ENCODE peak calls at places on chromosome 18, in eight cellular contexts. U is epithelial cell of esophagus, D is lower lobe of right lung, F is fibroblast of pulmonary artery, T is endodermal cell, C is tibial artery, O is MM.1S, S is prostate gland. J is an unnamed sample.

GRCh38 chr18:64710105-64710861 is 561.4 kb upstream of the LINC00305 start:
- DNase-seq in U (no peak), D (no peak), F (no peak), T (no peak), C (no peak), O (no peak), S (no peak), J (no peak)

GRCh38 chr18:46448347-46448746 is 208.7 kb downstream of the LOXHD1 start:
- DNase-seq in U (no peak), D (no peak), F (no peak), T (peak), C (no peak), O (no peak), S (no peak), J (no peak)

GRCh38 chr18:78497641-78498040 is 482.0 kb upstream of the SALL3 start:
- DNase-seq in U (no peak), D (no peak), F (no peak), T (no peak), C (no peak), O (no peak), S (no peak), J (no peak)

GRCh38 chr18:44839239-44839666 is 158.6 kb downstream of the SETBP1 start:
- DNase-seq in U (peak), D (peak), F (peak), T (peak), C (peak), O (peak), S (peak), J (peak)

GRCh38 chr18:59559528-59559927 is 137.7 kb downstream of the CCBE1 start:
- DNase-seq in U (no peak), D (no peak), F (no peak), T (no peak), C (no peak), O (no peak), S (no peak), J (no peak)

GRCh38 chr18:40851014-40851429 is 1104.0 kb upstream of the PIK3C3 start:
- DNase-seq in U (peak), D (no peak), F (peak), T (no peak), C (no peak), O (peak), S (peak), J (peak)

GRCh38 chr18:11147371-11147860 is 2.0 kb downstream of the PIEZO2 start:
- DNase-seq in U (no peak), D (no peak), F (peak), T (peak), C (no peak), O (no peak), S (no peak), J (no peak)

GRCh38 chr18:10197097-10197496 is 257.3 kb upstream of the APCDD1 start:
- DNase-seq in U (peak), D (peak), F (no peak), T (no peak), C (no peak), O (no peak), S (no peak), J (no peak)

GRCh38 chr18:69469444-69469919 is 68.8 kb downstream of the DOK6 start:
- DNase-seq in U (no peak), D (no peak), F (no peak), T (peak), C (no peak), O (no peak), S (no peak), J (no peak)

GRCh38 chr18:37420315-37420880 is 145.2 kb downstream of the CELF4 start:
- DNase-seq in U (peak), D (no peak), F (no peak), T (no peak), C (no peak), O (no peak), S (no peak), J (no peak)

GRCh38 chr18:79779700-79780190 is 18.0 kb upstream of the KCNG2 start:
- DNase-seq in U (no peak), D (no peak), F (no peak), T (peak), C (no peak), O (no peak), S (no peak), J (no peak)

GRCh38 chr18:45562567-45563479 is 52.5 kb upstream of the SLC14A2 start:
- DNase-seq in U (no peak), D (no peak), F (no peak), T (no peak), C (peak), O (no peak), S (no peak), J (peak)

GRCh38 chr18:39801010-39801409 is 2154.0 kb upstream of the PIK3C3 start:
- DNase-seq in U (no peak), D (no peak), F (no peak), T (no peak), C (no peak), O (no peak), S (no peak), J (no peak)

GRCh38 chr18:41645600-41646360 is 309.3 kb upstream of the PIK3C3 start:
- DNase-seq in U (peak), D (no peak), F (no peak), T (no peak), C (no peak), O (no peak), S (no peak), J (no peak)

GRCh38 chr18:4250141-4250540 is 205.0 kb downstream of the DLGAP1 start:
- DNase-seq in U (no peak), D (no peak), F (no peak), T (no peak), C (no peak), O (no peak), S (no peak), J (no peak)

GRCh38 chr18:48300463-48300961 is 108.7 kb downstream of the ZBTB7C start:
- DNase-seq in U (peak), D (peak), F (no peak), T (peak), C (peak), O (peak), S (no peak), J (no peak)

GRCh38 chr18:12015697-12016062 is 34.4 kb downstream of the IMPA2 start:
- DNase-seq in U (peak), D (peak), F (no peak), T (no peak), C (no peak), O (no peak), S (peak), J (peak)

GRCh38 chr18:12595571-12596255 is 62.2 kb downstream of the SPIRE1 start:
- DNase-seq in U (no peak), D (no peak), F (no peak), T (no peak), C (no peak), O (no peak), S (no peak), J (no peak)

GRCh38 chr18:55236150-55236931 is 277.1 kb upstream of the CCDC68 start:
- DNase-seq in U (no peak), D (no peak), F (peak), T (no peak), C (peak), O (peak), S (no peak), J (no peak)

GRCh38 chr18:3015203-3015590 is 2.3 kb upstream of the LPIN2 start:
- DNase-seq in U (peak), D (peak), F (peak), T (no peak), C (no peak), O (no peak), S (no peak), J (no peak)

GRCh38 chr18:1914489-1914888 is 656.8 kb downstream of the METTL4 start:
- DNase-seq in U (peak), D (no peak), F (peak), T (peak), C (no peak), O (peak), S (no peak), J (no peak)

GRCh38 chr18:54127759-54128378 is 96.6 kb downstream of the MBD2 start:
- DNase-seq in U (peak), D (no peak), F (peak), T (peak), C (no peak), O (peak), S (no peak), J (no peak)

GRCh38 chr18:9910709-9911108 is 3.1 kb upstream of the VAPA start:
- DNase-seq in U (no peak), D (no peak), F (no peak), T (no peak), C (no peak), O (no peak), S (no peak), J (no peak)

GRCh38 chr18:39345321-39345720 is 1779.7 kb upstream of the CELF4 start:
- DNase-seq in U (no peak), D (no peak), F (no peak), T (no peak), C (no peak), O (no peak), S (no peak), J (no peak)

GRCh38 chr18:57942090-57942489 is 101.9 kb upstream of the NEDD4L start:
- DNase-seq in U (peak), D (no peak), F (no peak), T (peak), C (no peak), O (no peak), S (no peak), J (no peak)

GRCh38 chr18:50629148-50629631 is 69.3 kb downstream of the MAPK4 start:
- DNase-seq in U (peak), D (no peak), F (no peak), T (no peak), C (peak), O (no peak), S (peak), J (no peak)

GRCh38 chr18:58017267-58017666 is 26.8 kb upstream of the NEDD4L start:
- DNase-seq in U (no peak), D (no peak), F (no peak), T (no peak), C (no peak), O (no peak), S (no peak), J (no peak)

GRCh38 chr18:24841536-24841935 is 381.1 kb downstream of the HRH4 start:
- DNase-seq in U (no peak), D (no peak), F (no peak), T (no peak), C (no peak), O (no peak), S (no peak), J (no peak)

GRCh38 chr18:45061359-45061758 is 380.7 kb downstream of the SETBP1 start:
- DNase-seq in U (no peak), D (no peak), F (no peak), T (no peak), C (no peak), O (no peak), S (no peak), J (no peak)

GRCh38 chr18:69109686-69110085 is 291.0 kb upstream of the DOK6 start:
- DNase-seq in U (no peak), D (no peak), F (peak), T (no peak), C (no peak), O (no peak), S (no peak), J (no peak)

GRCh38 chr18:58768293-58768974 is 96.2 kb upstream of the ZNF532 start:
- DNase-seq in U (peak), D (peak), F (peak), T (peak), C (peak), O (peak), S (peak), J (peak)

GRCh38 chr18:63963610-63964256 is 6.1 kb upstream of the SERPINB8 start:
- DNase-seq in U (peak), D (no peak), F (peak), T (peak), C (peak), O (peak), S (peak), J (peak)

GRCh38 chr18:79863946-79864725 is 66.4 kb downstream of the KCNG2 start:
- DNase-seq in U (no peak), D (no peak), F (no peak), T (peak), C (no peak), O (no peak), S (no peak), J (no peak)

GRCh38 chr18:39737869-39738268 is 2172.3 kb upstream of the CELF4 start:
- DNase-seq in U (no peak), D (no peak), F (no peak), T (no peak), C (no peak), O (no peak), S (no peak), J (no peak)

GRCh38 chr18:59072727-59073421 is 66.8 kb upstream of the SEC11C start:
- DNase-seq in U (no peak), D (no peak), F (no peak), T (no peak), C (no peak), O (no peak), S (no peak), J (no peak)

GRCh38 chr18:69161383-69162028 is 239.2 kb upstream of the DOK6 start:
- DNase-seq in U (no peak), D (no peak), F (peak), T (peak), C (no peak), O (no peak), S (no peak), J (no peak)

GRCh38 chr18:23067236-23067635 is 68.0 kb upstream of the CABLES1 start:
- DNase-seq in U (peak), D (no peak), F (no peak), T (no peak), C (no peak), O (no peak), S (no peak), J (no peak)

GRCh38 chr18:23068692-23069305 is 66.5 kb upstream of the CABLES1 start:
- DNase-seq in U (no peak), D (no peak), F (no peak), T (no peak), C (no peak), O (no peak), S (no peak), J (no peak)

GRCh38 chr18:23066060-23066459 is 69.2 kb upstream of the CABLES1 start:
- DNase-seq in U (no peak), D (no peak), F (peak), T (no peak), C (no peak), O (no peak), S (no peak), J (no peak)

GRCh38 chr18:23065234-23065806 is 70.0 kb upstream of the CABLES1 start:
- DNase-seq in U (no peak), D (no peak), F (no peak), T (no peak), C (no peak), O (no peak), S (no peak), J (no peak)

GRCh38 chr18:23066504-23067039 is 68.7 kb upstream of the CABLES1 start:
- DNase-seq in U (no peak), D (no peak), F (no peak), T (no peak), C (no peak), O (no peak), S (no peak), J (no peak)
- H3K4me3 ChIP-seq in U (no peak), D (no peak), F (no peak), T (no peak), C (no peak), O (no peak), S (no peak), J (no peak)

DNA sequence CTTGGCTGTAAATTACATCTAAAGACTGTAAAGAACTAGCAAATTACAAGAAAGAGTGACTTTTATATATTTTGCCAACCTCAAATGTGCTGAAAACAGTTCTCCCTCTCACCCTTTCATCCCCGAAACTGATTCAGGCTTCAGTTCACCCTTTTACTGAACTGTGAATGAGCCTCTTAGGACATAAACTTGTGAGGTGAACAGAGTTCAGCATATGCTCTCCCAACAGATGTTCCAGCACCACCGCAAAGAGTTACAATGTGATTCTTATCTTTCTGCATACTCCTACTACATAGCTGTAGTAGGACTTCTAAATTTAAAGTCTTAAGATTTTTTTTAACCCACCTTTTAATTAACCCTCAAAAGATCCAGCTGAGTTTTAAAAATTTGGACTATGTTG is 1.2 kb upstream of the ZCCHC2 start:
- DNase-seq in U (no peak), D (no peak), F (peak), T (no peak), C (no peak), O (no peak), S (no peak), J (no peak)
- H3K4me3 ChIP-seq in U (peak), D (peak), F (peak), T (peak), C (peak), O (no peak), S (peak), J (no peak)

DNA sequence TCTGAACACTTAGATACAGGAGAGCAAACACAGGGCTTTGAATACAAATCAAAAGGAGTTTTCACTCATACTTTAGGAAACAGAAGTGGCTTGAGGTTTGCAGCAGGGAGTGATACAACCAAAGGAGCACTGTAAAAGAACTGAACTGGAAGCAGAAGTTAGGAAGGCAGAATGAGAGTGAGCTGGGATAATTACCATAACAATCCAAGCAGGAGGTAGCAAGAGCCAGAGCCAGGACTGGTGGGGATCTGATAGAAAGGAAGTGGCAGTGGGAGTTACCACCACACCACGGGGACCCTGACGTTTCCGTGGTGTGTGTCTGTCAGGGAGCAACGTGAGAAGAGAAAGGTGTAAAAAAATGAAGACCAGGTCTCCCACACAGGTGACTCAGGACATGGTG is 81.3 kb upstream of the EPB41L3 start:
- DNase-seq in U (no peak), D (no peak), F (no peak), T (peak), C (no peak), O (no peak), S (no peak), J (no peak)
- H3K4me3 ChIP-seq in U (no peak), D (no peak), F (no peak), T (no peak), C (no peak), O (no peak), S (no peak), J (no peak)

DNA sequence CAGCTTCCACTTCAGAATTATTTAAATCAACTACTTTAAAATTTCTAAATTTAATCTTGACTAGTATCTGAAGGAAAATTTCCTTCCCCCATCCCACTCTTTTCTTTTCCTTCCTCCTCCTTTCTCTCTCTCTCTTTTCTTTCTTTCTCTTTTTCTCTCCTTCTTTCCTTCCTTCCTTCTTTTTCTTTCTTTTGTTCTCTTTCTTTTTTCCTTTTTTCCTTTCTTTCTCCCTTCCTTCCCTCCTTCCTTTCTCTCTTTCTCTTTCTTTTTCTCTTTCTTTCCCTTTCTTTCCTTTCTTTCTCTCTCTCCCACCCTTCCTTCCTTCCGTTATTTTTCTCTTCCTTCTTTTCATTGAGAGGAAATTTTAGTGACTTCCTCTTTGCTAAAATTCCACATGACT is 132.0 kb upstream of the CDH19 start:
- DNase-seq in U (no peak), D (no peak), F (no peak), T (no peak), C (no peak), O (no peak), S (no peak), J (no peak)
- H3K4me3 ChIP-seq in U (no peak), D (no peak), F (no peak), T (no peak), C (no peak), O (no peak), S (no peak), J (no peak)

GRCh38 chr18:74803117-74803516 is 205.4 kb downstream of the ZNF407 start:
- DNase-seq in U (no peak), D (no peak), F (no peak), T (no peak), C (no peak), O (no peak), S (no peak), J (no peak)

GRCh38 chr18:74806700-74807416 is 209.2 kb downstream of the ZNF407 start:
- DNase-seq in U (peak), D (no peak), F (peak), T (no peak), C (no peak), O (peak), S (no peak), J (no peak)

GRCh38 chr18:74804677-74805076 is 207.0 kb downstream of the ZNF407 start:
- DNase-seq in U (peak), D (no peak), F (no peak), T (no peak), C (no peak), O (peak), S (no peak), J (no peak)

GRCh38 chr18:74803769-74804168 is 206.1 kb downstream of the ZNF407 start:
- DNase-seq in U (no peak), D (no peak), F (peak), T (no peak), C (no peak), O (no peak), S (no peak), J (no peak)

GRCh38 chr18:74806073-74806472 is 208.4 kb downstream of the ZNF407 start:
- DNase-seq in U (peak), D (no peak), F (no peak), T (peak), C (no peak), O (no peak), S (no peak), J (no peak)
- H3K4me3 ChIP-seq in U (no peak), D (no peak), F (no peak), T (peak), C (no peak), O (no peak), S (no peak), J (no peak)

J was measured in thyroid gland.